ENCODE peak calls at places on chromosomes 16 and 17, in seven cellular contexts. A is pancreas, Y is esophagus squamous epithelium, P is substantia nigra, F is testis, U is upper lobe of right lung, L is A673. X is an unnamed sample.
A peak's percentile ranks its signal among the peaks of the same experiment; 100 is the strongest.

GRCh38 chr17:75065562-75066151 is 18.6 kb downstream of the KCTD2 start:
- DNase-seq in F (no peak), U (no peak), L (no peak), P (no peak), Y (no peak), A (no peak), X (no peak)

GRCh38 chr16:76176153-76176552 is 101.0 kb upstream of the CNTNAP4 start:
- DNase-seq in U (no peak), L (no peak), Y (no peak), F (no peak), A (no peak), P (no peak), X (no peak)

GRCh38 chr17:8192070-8192815 is 2.3 kb upstream of the BORCS6 start:
- DNase-seq in U (peak; percentile 69), Y (no peak), P (peak; percentile 73), F (peak; percentile 95), L (peak; percentile 96), A (no peak), X (no peak)

GRCh38 chr17:4978720-4979119 is 8.8 kb downstream of the CAMTA2 start:
- DNase-seq in A (no peak), Y (no peak), F (no peak), P (no peak), U (no peak), L (no peak), X (no peak)

GRCh38 chr16:89510526-89510925 is 2.3 kb downstream of the SPG7 start:
- DNase-seq in Y (no peak), P (no peak), A (no peak), L (no peak), F (no peak), U (no peak), X (no peak)

GRCh38 chr17:30450125-30451027 is 26.8 kb upstream of the GOSR1 start:
- DNase-seq in U (no peak), L (no peak), A (no peak), P (no peak), F (no peak), Y (no peak), X (no peak)

GRCh38 chr17:40516581-40517285 is 15.3 kb upstream of the TNS4 start:
- DNase-seq in P (no peak), L (no peak), U (peak; percentile 53), Y (no peak), A (no peak), F (no peak), X (peak; percentile 28)

GRCh38 chr17:62652251-62653001 is 25.0 kb downstream of the MRC2 start:
- DNase-seq in A (peak; percentile 76), P (no peak), Y (no peak), F (no peak), U (peak; percentile 90), L (peak; percentile 24), X (peak; percentile 77)

GRCh38 chr17:8794636-8795035 is 4.5 kb downstream of the MFSD6L start:
- DNase-seq in F (no peak), P (no peak), Y (no peak), L (no peak), A (no peak), U (no peak), X (no peak)

GRCh38 chr17:9209347-9209746 is 188.0 kb downstream of the NTN1 start:
- DNase-seq in U (no peak), F (no peak), Y (no peak), P (no peak), A (no peak), L (no peak), X (no peak)

GRCh38 chr17:1604831-1605528 is 23.7 kb downstream of the SLC43A2 start:
- DNase-seq in A (no peak), U (no peak), Y (no peak), F (peak; percentile 54), L (no peak), P (no peak), X (no peak)

GRCh38 chr17:1606352-1606985 is 22.2 kb downstream of the SLC43A2 start:
- DNase-seq in Y (no peak), A (no peak), F (no peak), P (no peak), U (no peak), L (no peak), X (no peak)

GRCh38 chr17:1605681-1606351 is 22.8 kb downstream of the SLC43A2 start:
- DNase-seq in L (no peak), U (no peak), F (no peak), P (no peak), Y (no peak), A (no peak), X (peak; percentile 56)

GRCh38 chr17:1608676-1609075 is 20.0 kb downstream of the SLC43A2 start:
- DNase-seq in Y (no peak), A (no peak), U (no peak), F (no peak), L (no peak), P (no peak), X (no peak)

DNA sequence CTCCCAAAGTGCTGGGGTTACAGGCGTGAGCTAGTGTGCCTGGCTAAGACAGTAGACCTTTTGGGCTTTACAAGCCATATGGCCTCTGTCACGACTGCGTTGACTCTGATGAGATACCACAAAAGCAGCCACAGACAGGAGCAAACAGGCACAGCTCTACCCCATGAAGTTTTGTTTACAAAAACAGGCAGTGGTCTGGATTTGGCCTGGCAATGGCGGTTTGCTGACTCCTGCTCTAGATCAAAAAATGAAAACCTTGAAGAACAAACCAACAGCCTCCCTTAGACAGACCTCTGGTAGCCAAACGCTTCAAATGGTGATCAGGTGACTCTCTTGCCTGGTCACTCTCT is 20.7 kb downstream of the SLC43A2 start:
- DNase-seq in U (no peak), A (no peak), Y (no peak), F (no peak), P (no peak), L (no peak), X (no peak)
- H3K27ac ChIP-seq in U (peak overlapping the region; percentile 55), A (no peak overlapping the region), Y (no peak overlapping the region), F (no peak overlapping the region), P (no peak overlapping the region), L (no peak overlapping the region), X (peak overlapping the region; percentile 11)

DNA sequence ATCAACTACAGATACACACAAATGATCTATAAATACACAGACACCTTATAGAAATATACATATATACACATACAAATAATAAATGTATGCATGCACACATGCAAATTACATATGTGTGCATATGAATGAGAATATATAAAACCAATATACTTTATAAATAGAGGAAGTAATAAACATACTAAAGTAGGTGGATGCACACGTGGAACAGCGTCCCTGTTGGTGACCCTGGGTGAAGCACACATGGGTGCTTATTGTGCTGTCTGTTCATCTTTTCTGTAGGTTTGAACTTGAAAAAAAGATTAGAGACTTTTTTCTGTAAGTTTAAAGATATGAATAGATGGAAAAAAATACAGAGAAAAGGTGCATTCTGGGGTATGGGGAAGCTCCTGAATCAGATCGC is 111.3 kb downstream of the SDR42E1 start:
- DNase-seq in F (no peak), P (no peak), U (no peak), L (no peak), A (no peak), Y (no peak), X (no peak)
- H3K27ac ChIP-seq in F (no peak overlapping the region), P (no peak overlapping the region), U (no peak overlapping the region), L (no peak overlapping the region), A (no peak overlapping the region), Y (no peak overlapping the region), X (no peak overlapping the region)

GRCh38 chr17:82876602-82877391 is 37.0 kb upstream of the ZNF750 start:
- DNase-seq in U (peak; percentile 92), P (peak; percentile 50), F (peak; percentile 75), L (peak; percentile 17), A (peak; percentile 80), Y (no peak), X (peak; percentile 89)
- H3K27ac ChIP-seq in U (peak overlapping the region; percentile 82), P (peak overlapping the region; percentile 35), F (no peak overlapping the region), L (no peak overlapping the region), A (peak overlapping the region; percentile 58), Y (peak overlapping the region; percentile 91), X (peak overlapping the region; percentile 81)

GRCh38 chr17:83083368-83084201 is 4.2 kb downstream of the METRNL start:
- DNase-seq in U (no peak), F (no peak), L (peak; percentile 65), P (no peak), Y (no peak), A (no peak), X (no peak)

GRCh38 chr17:83082435-83082834 is 3.0 kb downstream of the METRNL start:
- DNase-seq in F (no peak), Y (no peak), U (no peak), P (no peak), L (no peak), A (no peak), X (no peak)

GRCh38 chr17:83084214-83084613 is 4.8 kb downstream of the METRNL start:
- DNase-seq in F (no peak), U (no peak), A (no peak), P (no peak), L (no peak), Y (no peak), X (no peak)

GRCh38 chr17:83081561-83082201 is 2.3 kb downstream of the METRNL start:
- DNase-seq in L (no peak), U (no peak), F (peak; percentile 60), A (no peak), Y (no peak), P (no peak), X (peak; percentile 72)

GRCh38 chr17:83082899-83083367 is 3.5 kb downstream of the METRNL start:
- DNase-seq in A (no peak), Y (no peak), P (no peak), U (no peak), L (no peak), F (no peak), X (no peak)
- H3K27ac ChIP-seq in A (peak overlapping the region; percentile 52), Y (peak overlapping the region; percentile 60), P (no peak overlapping the region), U (peak overlapping the region; percentile 60), L (no peak overlapping the region), F (peak overlapping the region; percentile 11), X (peak overlapping the region; percentile 31)

DNA sequence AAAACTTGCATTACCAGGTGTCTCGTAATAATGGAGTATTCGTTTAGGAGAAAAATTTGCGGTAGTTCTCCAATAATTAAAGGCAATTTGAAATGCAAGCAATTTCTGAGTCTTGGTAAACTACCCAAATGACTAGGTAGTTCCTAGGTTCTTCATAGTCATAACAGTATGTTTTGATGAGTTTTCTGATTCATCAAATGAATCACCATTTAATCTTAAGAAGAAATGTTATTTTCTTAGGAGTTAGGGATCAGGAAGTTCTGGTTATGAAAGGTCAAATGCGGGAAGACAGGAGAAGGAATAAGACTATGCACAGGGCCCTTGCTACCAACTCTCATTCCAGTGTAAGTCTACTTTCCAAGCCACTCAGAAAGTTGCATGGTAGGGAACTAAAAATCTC is 221.5 kb upstream of the SOX9 start:
- DNase-seq in U (no peak), L (no peak), Y (no peak), A (no peak), P (no peak), F (no peak), X (no peak)
- H3K27ac ChIP-seq in U (no peak overlapping the region), L (no peak overlapping the region), Y (no peak overlapping the region), A (no peak overlapping the region), P (no peak overlapping the region), F (no peak overlapping the region), X (no peak overlapping the region)

DNA sequence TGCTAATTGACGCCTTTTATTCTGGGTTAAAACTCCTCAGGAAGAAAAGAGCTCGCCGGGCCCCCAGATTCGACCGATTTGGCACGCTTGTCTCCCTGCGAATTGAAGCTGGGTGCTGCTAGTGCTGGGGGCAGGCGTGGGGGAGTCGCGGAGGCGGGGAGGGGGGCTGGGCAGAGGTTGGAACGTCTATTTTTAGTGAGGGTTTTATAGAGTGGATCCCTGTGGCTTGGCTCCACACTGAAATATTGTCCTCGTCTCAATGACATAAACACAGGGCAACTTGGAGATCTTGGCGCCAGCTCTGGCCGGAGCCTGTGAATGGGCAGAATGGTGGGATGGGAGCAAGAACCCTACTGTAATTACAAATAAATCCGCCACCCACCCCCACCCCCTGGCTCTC is 15.7 kb upstream of the NOG start:
- DNase-seq in P (no peak), U (no peak), Y (no peak), L (peak; percentile 17), F (no peak), A (no peak), X (no peak)
- H3K27ac ChIP-seq in P (no peak overlapping the region), U (no peak overlapping the region), Y (no peak overlapping the region), L (no peak overlapping the region), F (no peak overlapping the region), A (no peak overlapping the region), X (no peak overlapping the region)

GRCh38 chr17:2089021-2089422 is 34.1 kb downstream of the HIC1 start:
- DNase-seq in A (no peak), P (no peak), Y (no peak), L (no peak), U (no peak), F (no peak), X (no peak)
- H3K27ac ChIP-seq in A (peak overlapping the region; percentile 42), P (peak overlapping the region; percentile 14), Y (peak overlapping the region; percentile 63), L (no peak overlapping the region), U (peak overlapping the region; percentile 75), F (peak overlapping the region; percentile 47), X (peak overlapping the region; percentile 69)

X was measured in left lung.